ENCODE peak calls at places on chromosomes 6 and 20, in four cellular contexts. T is skeletal muscle cell, X is memory B cell, H is ovary. J is an unnamed sample.

GRCh38 chr6:10482636-10483257 is 38.4 kb upstream of the GCNT2 start:
- DNase-seq in H (no peak), X (no peak), T (no peak), J (no peak)

GRCh38 chr20:50224553-50225255 is 34.1 kb downstream of the CEBPB start:
- DNase-seq in T (peak), X (no peak), H (peak), J (no peak)

GRCh38 chr6:98998103-98998502 is 50.4 kb upstream of the FBXL4 start:
- DNase-seq in H (no peak), X (no peak), T (no peak), J (no peak)

GRCh38 chr6:84269947-84270733 is 42.7 kb upstream of the CEP162 start:
- DNase-seq in T (no peak), H (no peak), X (no peak), J (no peak)

GRCh38 chr6:115358616-115359015 is 702.1 kb downstream of the FRK start:
- DNase-seq in H (no peak), T (no peak), X (no peak), J (no peak)

GRCh38 chr20:61756966-61757677 is 308.6 kb downstream of the TAF4 start:
- DNase-seq in X (no peak), H (no peak), T (no peak), J (no peak)

GRCh38 chr6:14992382-14992781 is 253.5 kb upstream of the JARID2 start:
- DNase-seq in T (no peak), H (no peak), X (no peak), J (no peak)

GRCh38 chr6:49322861-49323260 is 140.2 kb downstream of the MMUT start:
- DNase-seq in T (no peak), H (no peak), X (no peak), J (no peak)

GRCh38 chr20:61357119-61357518 is 105.1 kb downstream of the CDH4 start:
- DNase-seq in T (no peak), H (no peak), X (no peak), J (no peak)

GRCh38 chr20:41150664-41151063 is 13.3 kb downstream of the PLCG1 start:
- DNase-seq in H (no peak), X (no peak), T (no peak), J (no peak)

GRCh38 chr6:142822882-142823578 is 121.9 kb downstream of the HIVEP2 start:
- DNase-seq in T (no peak), X (no peak), H (no peak), J (no peak)

GRCh38 chr6:12947191-12947795 is 230.7 kb downstream of the PHACTR1 start:
- DNase-seq in X (no peak), T (no peak), H (no peak), J (no peak)

GRCh38 chr6:139569561-139569960 is 195.1 kb upstream of the CITED2 start:
- DNase-seq in X (no peak), H (no peak), T (no peak), J (no peak)

GRCh38 chr6:170292778-170293164 is 1.9 kb upstream of the DLL1 start:
- DNase-seq in X (no peak), T (no peak), H (no peak), J (no peak)

GRCh38 chr6:169363590-169363989 is 109.9 kb upstream of the THBS2 start:
- DNase-seq in H (no peak), X (no peak), T (no peak), J (no peak)

GRCh38 chr20:17077030-17077429 is 149.8 kb upstream of the PCSK2 start:
- DNase-seq in T (no peak), H (no peak), X (no peak), J (no peak)

GRCh38 chr6:116933488-116933887 is 56.4 kb downstream of the RFX6 start:
- DNase-seq in X (no peak), H (no peak), T (no peak), J (no peak)

GRCh38 chr6:46130665-46131064 is 876 bp downstream of the ENPP4 start:
- DNase-seq in H (no peak), X (no peak), T (no peak), J (no peak)

GRCh38 chr20:51451484-51451883 is 91.0 kb downstream of the NFATC2 start:
- DNase-seq in X (no peak), T (no peak), H (no peak), J (no peak)

GRCh38 chr6:170147832-170148708 is 142.8 kb downstream of the DLL1 start:
- DNase-seq in T (no peak), H (no peak), X (no peak), J (peak)

GRCh38 chr20:31722388-31723281 is at the start of gene BCL2L1:
- DNase-seq in T (no peak), H (peak), X (peak), J (no peak)

GRCh38 chr6:39228992-39229767 is at the start of gene KCNK5:
- DNase-seq in X (peak), T (peak), H (peak), J (peak)

GRCh38 chr20:46348231-46348803 is 40.0 kb upstream of the CDH22 start:
- DNase-seq in T (no peak), H (no peak), X (no peak), J (no peak)

GRCh38 chr6:54602591-54602990 is 244.0 kb upstream of the FAM83B start:
- DNase-seq in X (no peak), H (no peak), T (no peak), J (no peak)

GRCh38 chr20:38590682-38591483 is 9.9 kb downstream of the ADIG start:
- DNase-seq in T (no peak), X (no peak), H (no peak), J (no peak)

GRCh38 chr20:23206061-23206460 is 119.9 kb upstream of the CD93 start:
- DNase-seq in X (no peak), H (no peak), T (no peak), J (no peak)

J was measured in GM19239.